ENCODE peak calls at places on chromosomes 16 and 17, in eight cellular contexts. T, W, N, B, X, D, I and J are unnamed samples. For H3K4me1, the result is how much of the 10 kb centered on the place peaks cover.

GRCh38 chr17:41535764-41536481 is 7.8 kb upstream of the KRT19 start:
- DNase-seq in I (peak), X (peak), T (no peak), N (no peak), W (no peak), B (no peak), D (no peak), J (no peak)

GRCh38 chr16:69130461-69130860 is 1.9 kb downstream of the CHTF8 start:
- DNase-seq in W (no peak), T (peak), N (no peak), B (no peak), X (no peak), I (no peak), D (no peak), J (no peak)

GRCh38 chr17:73474370-73474988 is 162.7 kb upstream of the CDC42EP4 start:
- DNase-seq in T (peak), B (no peak), D (peak), X (peak), N (no peak), I (peak), W (peak), J (peak)

GRCh38 chr17:54736573-54736972 is 164.1 kb upstream of the TOM1L1 start:
- DNase-seq in W (no peak), N (no peak), T (no peak), I (no peak), B (peak), D (no peak), X (no peak), J (no peak)

GRCh38 chr17:82517230-82517865 is 2.2 kb upstream of the FOXK2 start:
- DNase-seq in B (no peak), W (no peak), D (peak), I (no peak), T (no peak), N (no peak), X (no peak), J (no peak)

GRCh38 chr17:40910441-40910841 is 25.4 kb upstream of the KRT20 start:
- DNase-seq in X (no peak), D (no peak), B (no peak), W (no peak), N (no peak), I (peak), T (no peak), J (no peak)

GRCh38 chr17:5661486-5662125 is 77.3 kb upstream of the NLRP1 start:
- DNase-seq in X (no peak), I (no peak), D (no peak), B (no peak), W (no peak), N (peak), T (peak), J (no peak)

GRCh38 chr17:32281011-32281451 is 15.4 kb downstream of the RHBDL3 start:
- DNase-seq in I (no peak), W (no peak), D (peak), N (no peak), X (no peak), T (no peak), B (no peak), J (peak)

GRCh38 chr17:34382586-34383224 is 19.7 kb upstream of the CCL1 start:
- DNase-seq in T (peak), B (peak), N (peak), W (no peak), I (no peak), X (peak), D (no peak), J (no peak)

GRCh38 chr16:50190292-50190691 is 37.2 kb downstream of the TENT4B start:
- DNase-seq in B (no peak), X (no peak), T (no peak), I (no peak), N (no peak), W (no peak), D (no peak), J (no peak)

GRCh38 chr16:66470556-66470955 is 43.5 kb downstream of the BEAN1 start:
- DNase-seq in B (no peak), I (no peak), T (no peak), X (no peak), D (no peak), N (no peak), W (no peak), J (no peak)

GRCh38 chr17:66943484-66943883 is 21.0 kb upstream of the CACNG4 start:
- DNase-seq in W (no peak), X (no peak), D (no peak), N (no peak), T (no peak), I (no peak), B (no peak), J (no peak)

GRCh38 chr17:6070280-6070894 is at the start of gene WSCD1:
- DNase-seq in D (peak), I (peak), T (no peak), W (peak), B (no peak), N (no peak), X (peak), J (no peak)

GRCh38 chr17:43146649-43147048 is 21.5 kb upstream of the BRCA1 start:
- DNase-seq in B (no peak), T (no peak), I (no peak), W (no peak), N (peak), D (no peak), X (no peak), J (no peak)

GRCh38 chr17:43134774-43135453 is 9.8 kb upstream of the BRCA1 start:
- DNase-seq in T (no peak), B (no peak), W (no peak), I (no peak), D (no peak), N (peak), X (no peak), J (no peak)

GRCh38 chr17:43135454-43135819 is 10.3 kb upstream of the BRCA1 start:
- DNase-seq in D (no peak), T (no peak), N (peak), I (no peak), B (no peak), X (no peak), W (no peak), J (no peak)

GRCh38 chr17:43142153-43142552 is 17.0 kb upstream of the BRCA1 start:
- DNase-seq in B (no peak), I (no peak), N (no peak), W (no peak), T (no peak), X (no peak), D (no peak), J (no peak)

DNA sequence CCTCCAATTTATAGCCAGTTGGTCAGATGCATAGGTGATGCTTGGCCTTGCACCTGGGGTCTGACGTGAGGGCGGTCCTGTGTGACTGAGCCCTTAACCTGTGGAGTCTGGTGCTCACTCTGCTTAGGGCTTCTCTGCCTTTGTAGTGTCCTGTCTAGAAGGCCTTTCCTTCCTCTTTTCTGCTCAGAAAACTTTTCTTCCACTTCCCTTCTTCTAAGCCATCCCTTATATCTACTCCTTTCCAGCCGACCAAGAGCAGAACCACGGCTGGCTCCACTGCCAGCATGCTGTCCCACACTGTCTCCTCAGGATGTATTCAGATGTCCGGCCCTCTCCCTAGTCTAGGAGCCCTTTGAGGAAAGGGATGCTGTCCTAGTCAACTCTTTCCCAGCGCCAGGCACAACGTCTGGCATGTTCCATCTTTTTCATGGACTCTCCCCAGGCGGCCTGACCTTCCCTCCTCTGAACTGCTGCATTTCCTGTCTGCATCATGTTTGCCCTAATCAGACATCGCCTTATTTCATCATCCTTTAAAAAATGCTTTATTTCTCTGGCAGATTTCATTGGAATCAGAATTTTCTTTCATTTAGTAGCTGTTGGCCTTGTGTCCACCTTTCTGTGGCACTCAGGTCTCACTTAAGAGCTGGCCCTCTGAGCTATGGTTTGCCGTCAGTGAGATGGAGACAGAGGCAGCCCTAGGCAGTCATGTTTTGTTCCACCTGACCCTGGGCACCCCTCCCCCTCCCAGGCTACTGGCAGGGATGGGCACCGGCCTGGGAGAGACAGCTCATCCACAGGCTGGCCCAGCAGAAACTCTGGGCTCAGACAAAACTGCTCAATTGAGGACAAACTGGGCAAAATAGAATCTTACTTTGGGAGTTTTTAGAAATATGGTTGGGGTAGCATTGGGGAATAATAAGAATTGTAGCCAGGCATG is 15.5 kb upstream of the BRCA1 start:
- DNase-seq in N (no peak), X (no peak), I (no peak), B (no peak), D (no peak), T (no peak), W (no peak), J (no peak)
- H3K4me1 ChIP-seq in N (under half), X (under half), I (under half), B (under half), D (under half), T (under half), W (under half), J (under half)

GRCh38 chr16:11250786-11251524 is 5.0 kb downstream of the SOCS1 start:
- DNase-seq in N (no peak), W (no peak), D (no peak), T (no peak), B (no peak), I (no peak), X (no peak), J (no peak)
- H3K27ac ChIP-seq in N (no peak), W (no peak), D (no peak), T (no peak), B (no peak), I (no peak), X (no peak), J (no peak)

GRCh38 chr17:28320215-28321061 is 1.4 kb downstream of the TMEM97 start:
- DNase-seq in D (no peak), W (no peak), I (no peak), T (no peak), X (no peak), B (no peak), N (no peak), J (no peak)

GRCh38 chr17:28317965-28318758 is 838 bp upstream of the TMEM97 start:
- DNase-seq in N (peak), D (no peak), T (no peak), I (no peak), W (no peak), B (peak), X (no peak), J (no peak)

GRCh38 chr17:28317099-28317964 is 1.7 kb upstream of the TMEM97 start:
- DNase-seq in I (no peak), X (no peak), T (no peak), B (no peak), N (no peak), D (no peak), W (no peak), J (no peak)

GRCh38 chr17:28315846-28316705 is 2.9 kb upstream of the TMEM97 start:
- DNase-seq in N (no peak), X (no peak), D (no peak), B (no peak), T (no peak), I (no peak), W (no peak), J (no peak)

GRCh38 chr17:28318759-28319660 is at the start of gene TMEM97:
- DNase-seq in W (peak), B (peak), I (peak), T (peak), N (peak), X (peak), D (peak), J (peak)
- TF ChIP-seq CTCF in W (no peak), B (peak), I (peak), T (no peak), N (no peak), X (no peak), D (no peak), J (peak)

DNA sequence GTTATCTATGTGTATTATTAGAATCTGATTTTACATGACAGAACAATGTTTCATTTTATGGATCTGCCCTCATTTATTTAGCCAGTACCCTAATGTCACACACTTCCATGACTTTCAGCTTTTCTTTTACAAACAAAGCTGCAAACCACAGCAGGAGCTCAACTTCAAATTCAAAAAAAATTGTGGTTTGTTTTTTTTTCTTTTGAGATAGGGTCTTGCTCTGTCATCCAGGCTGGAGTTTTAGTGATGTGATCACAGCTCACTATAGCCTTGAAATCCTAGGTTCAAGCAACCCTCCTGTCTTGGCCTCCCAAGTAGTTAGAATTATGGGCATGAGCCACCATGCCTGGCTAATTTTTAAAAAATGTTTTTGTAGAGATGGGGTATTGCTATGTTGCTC is 8.2 kb upstream of the MPRIP start:
- DNase-seq in W (no peak), B (no peak), D (no peak), I (no peak), T (no peak), N (no peak), X (no peak), J (no peak)
- H3K4me1 ChIP-seq in W (half or more), B (under half), D (under half), I (under half), T (under half), N (under half), X (under half), J (under half)

DNA sequence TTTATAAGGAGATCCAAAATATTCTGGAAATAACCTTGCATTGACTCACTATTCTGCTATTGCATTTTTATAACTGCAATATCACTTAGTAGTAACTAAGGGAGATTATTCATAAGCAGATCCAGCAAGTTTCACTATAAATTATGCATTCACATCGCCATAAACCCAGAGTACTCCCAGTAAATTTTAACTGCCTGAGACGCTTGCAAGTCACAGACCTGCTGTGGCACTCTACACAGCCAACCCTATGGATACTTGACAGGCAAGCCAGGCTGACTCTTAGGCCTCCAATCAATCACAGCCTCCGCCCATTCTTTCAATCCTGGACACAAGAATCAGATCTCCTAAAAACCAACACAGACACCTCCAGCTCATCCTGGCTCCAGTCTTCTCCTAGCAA is 28.2 kb downstream of the USP31 start:
- DNase-seq in D (no peak), T (no peak), X (no peak), W (no peak), I (no peak), B (no peak), N (no peak), J (no peak)
- H3K27ac ChIP-seq in D (no peak), T (peak), X (peak), W (no peak), I (no peak), B (no peak), N (no peak), J (peak)

DNA sequence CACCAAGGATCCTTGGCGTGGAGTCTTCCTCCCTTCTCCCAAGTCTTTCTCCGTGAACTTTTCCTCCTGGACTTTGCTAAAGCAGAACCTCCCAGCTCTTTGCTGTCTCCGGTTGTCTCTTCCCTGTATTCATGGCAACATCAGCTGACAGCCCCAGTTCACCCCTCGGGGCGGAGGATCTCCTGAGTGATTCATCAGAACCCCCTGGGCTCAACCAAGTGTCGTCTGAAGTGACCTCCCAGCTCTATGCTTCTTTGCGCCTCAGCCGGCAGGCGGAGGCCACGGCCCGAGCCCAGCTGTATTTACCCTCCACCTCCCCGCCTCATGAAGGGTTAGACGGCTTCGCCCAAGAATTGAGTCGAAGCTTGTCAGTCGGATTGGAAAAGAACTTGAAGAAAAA is 943 bp downstream of the CNTROB start:
- DNase-seq in W (peak), D (peak), T (peak), N (peak), X (peak), I (peak), B (peak), J (no peak)
- TF ChIP-seq CTCF in W (peak), D (no peak), T (no peak), N (peak), X (peak), I (peak), B (peak), J (no peak)